ENCODE peak calls at places on chromosomes 6 and 20, in five cellular contexts. F, V, R, E and I are unnamed samples. For H3K79me2, the result is how much of the 10 kb centered on the place peaks cover.

GRCh38 chr20:60835883-60836282 is 416.2 kb upstream of the CDH4 start:
- DNase-seq in F (no peak), V (no peak), R (no peak), E (no peak), I (no peak)

GRCh38 chr6:152059909-152060308 is 252.4 kb downstream of the ESR1 start:
- DNase-seq in F (no peak), V (no peak), R (no peak), E (no peak), I (no peak)

GRCh38 chr6:21850682-21851081 is 257.1 kb downstream of the SOX4 start:
- DNase-seq in F (no peak), V (no peak), R (no peak), E (no peak), I (no peak)

GRCh38 chr6:109454483-109455160 is 950 bp downstream of the MICAL1 start:
- DNase-seq in F (no peak), V (no peak), R (no peak), E (peak), I (peak)

GRCh38 chr6:156514186-156514585 is 263.0 kb upstream of the ARID1B start:
- DNase-seq in F (no peak), V (no peak), R (no peak), E (no peak), I (no peak)

GRCh38 chr6:13990830-13991229 is 66.1 kb downstream of the RNF182 start:
- DNase-seq in F (no peak), V (no peak), R (no peak), E (no peak), I (no peak)

GRCh38 chr6:43746071-43746470 is 23.9 kb upstream of the VEGFA start:
- DNase-seq in F (no peak), V (no peak), R (no peak), E (no peak), I (no peak)

GRCh38 chr6:21355638-21356037 is 237.9 kb upstream of the SOX4 start:
- DNase-seq in F (no peak), V (no peak), R (no peak), E (no peak), I (no peak)

GRCh38 chr20:34643919-34644318 is 33.0 kb downstream of the PIGU start:
- DNase-seq in F (peak), V (no peak), R (no peak), E (no peak), I (no peak)

GRCh38 chr6:41497994-41498393 is 48.2 kb upstream of the FOXP4 start:
- DNase-seq in F (peak), V (no peak), R (no peak), E (no peak), I (no peak)

GRCh38 chr6:113149511-113149910 is 707.6 kb upstream of the MARCKS start:
- DNase-seq in F (no peak), V (no peak), R (no peak), E (no peak), I (no peak)

GRCh38 chr20:43726811-43727338 is at the start of gene GTSF1L:
- DNase-seq in F (no peak), V (no peak), R (no peak), E (no peak), I (no peak)

GRCh38 chr20:51687071-51687470 is 81.1 kb downstream of the ATP9A start:
- DNase-seq in F (peak), V (no peak), R (no peak), E (no peak), I (no peak)

GRCh38 chr6:42255050-42255449 is 37.4 kb upstream of the MRPS10 start:
- DNase-seq in F (no peak), V (no peak), R (no peak), E (no peak), I (no peak)

GRCh38 chr6:17536586-17536985 is 63.5 kb upstream of the FAM8A1 start:
- DNase-seq in F (no peak), V (no peak), R (no peak), E (no peak), I (no peak)

GRCh38 chr6:5295612-5296011 is 34.3 kb downstream of the FARS2 start:
- DNase-seq in F (no peak), V (no peak), R (no peak), E (no peak), I (no peak)

GRCh38 chr6:72844614-72845013 is 222.8 kb downstream of the KCNQ5 start:
- DNase-seq in F (no peak), V (no peak), R (no peak), E (no peak), I (no peak)

GRCh38 chr6:72836971-72837370 is 215.1 kb downstream of the KCNQ5 start:
- DNase-seq in F (no peak), V (no peak), R (no peak), E (no peak), I (no peak)

GRCh38 chr6:72835749-72836148 is 213.9 kb downstream of the KCNQ5 start:
- DNase-seq in F (no peak), V (no peak), R (no peak), E (no peak), I (no peak)

GRCh38 chr6:72841195-72841594 is 219.3 kb downstream of the KCNQ5 start:
- DNase-seq in F (no peak), V (no peak), R (no peak), E (no peak), I (no peak)
- H3K79me2 ChIP-seq in F (under half), V (under half), R (under half), E (under half), I (under half)

GRCh38 chr6:138692058-138692977 is 81.3 kb upstream of the CCDC28A start:
- DNase-seq in F (peak), V (peak), R (peak), E (peak), I (peak)

GRCh38 chr6:138690975-138691594 is 82.5 kb upstream of the CCDC28A start:
- DNase-seq in F (no peak), V (no peak), R (no peak), E (no peak), I (no peak)

GRCh38 chr6:138692978-138693909 is 80.3 kb upstream of the CCDC28A start:
- DNase-seq in F (peak), V (peak), R (peak), E (peak), I (peak)

GRCh38 chr6:138689849-138690248 is 83.7 kb upstream of the CCDC28A start:
- DNase-seq in F (peak), V (no peak), R (no peak), E (no peak), I (no peak)

GRCh38 chr6:138691595-138692057 is 81.9 kb upstream of the CCDC28A start:
- DNase-seq in F (peak), V (no peak), R (peak), E (peak), I (peak)
- H2AFZ ChIP-seq in F (peak), V (no peak), R (no peak), E (peak), I (peak)

GRCh38 chr20:25048519-25048952 is 9.4 kb downstream of the ACSS1 start:
- DNase-seq in F (no peak), V (no peak), R (no peak), E (no peak), I (no peak)

GRCh38 chr20:25046736-25047666 is 10.9 kb downstream of the ACSS1 start:
- DNase-seq in F (no peak), V (no peak), R (no peak), E (no peak), I (no peak)

GRCh38 chr20:25046181-25046641 is 11.7 kb downstream of the ACSS1 start:
- DNase-seq in F (no peak), V (no peak), R (no peak), E (no peak), I (no peak)

GRCh38 chr20:25049261-25050060 is 8.5 kb downstream of the ACSS1 start:
- DNase-seq in F (no peak), V (no peak), R (no peak), E (no peak), I (no peak)

DNA sequence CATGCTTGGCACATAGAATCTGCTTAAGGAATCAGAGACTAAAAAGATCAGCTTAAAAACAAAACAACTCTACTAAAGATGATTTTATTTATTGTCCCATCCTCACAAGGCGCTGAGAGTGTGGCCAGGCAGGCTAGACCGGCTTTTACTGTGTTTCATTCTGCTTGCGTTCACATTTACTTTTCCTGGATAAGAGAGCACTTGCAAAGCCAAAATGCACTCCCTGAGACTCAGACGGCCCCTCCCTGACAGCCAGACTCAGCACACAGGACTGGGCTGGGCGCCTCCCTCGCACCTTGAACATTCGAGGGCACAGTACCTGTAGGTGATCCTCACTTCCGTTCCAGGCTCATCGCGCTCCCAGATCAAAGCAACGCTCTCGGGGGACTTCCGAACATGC is 10.2 kb downstream of the ACSS1 start:
- DNase-seq in F (no peak), V (no peak), R (no peak), E (no peak), I (no peak)
- H3K79me2 ChIP-seq in F (under half), V (under half), R (under half), E (under half), I (under half)

DNA sequence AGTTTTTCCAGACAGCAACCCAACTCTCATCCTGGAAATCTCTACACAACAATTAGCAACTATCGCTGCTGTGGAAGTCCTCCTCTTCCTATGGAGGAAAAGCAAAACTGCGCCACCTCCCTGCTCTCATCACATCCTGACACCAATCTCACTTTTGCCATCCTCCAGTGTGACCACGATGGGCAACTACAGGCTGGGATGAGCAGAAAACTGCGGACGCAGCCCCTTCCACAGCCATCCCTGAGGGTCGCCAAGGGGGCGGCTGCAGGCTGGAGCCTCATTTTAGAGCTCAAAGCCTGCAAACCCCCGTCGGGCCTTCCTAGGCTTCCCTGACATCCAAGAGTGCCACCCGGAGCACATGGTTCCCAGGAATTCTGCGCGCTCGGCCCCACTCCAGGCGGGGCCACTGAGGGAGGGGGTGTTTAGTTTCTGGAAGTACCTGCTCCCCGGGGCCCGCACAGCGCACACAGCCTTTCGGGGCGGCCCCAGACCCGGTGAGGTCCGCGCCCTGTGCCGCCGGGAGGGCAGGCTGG is 1.2 kb downstream of the TCFL5 start:
- DNase-seq in F (peak), V (no peak), R (peak), E (no peak), I (peak)
- H2AFZ ChIP-seq in F (peak), V (no peak), R (no peak), E (no peak), I (no peak)

DNA sequence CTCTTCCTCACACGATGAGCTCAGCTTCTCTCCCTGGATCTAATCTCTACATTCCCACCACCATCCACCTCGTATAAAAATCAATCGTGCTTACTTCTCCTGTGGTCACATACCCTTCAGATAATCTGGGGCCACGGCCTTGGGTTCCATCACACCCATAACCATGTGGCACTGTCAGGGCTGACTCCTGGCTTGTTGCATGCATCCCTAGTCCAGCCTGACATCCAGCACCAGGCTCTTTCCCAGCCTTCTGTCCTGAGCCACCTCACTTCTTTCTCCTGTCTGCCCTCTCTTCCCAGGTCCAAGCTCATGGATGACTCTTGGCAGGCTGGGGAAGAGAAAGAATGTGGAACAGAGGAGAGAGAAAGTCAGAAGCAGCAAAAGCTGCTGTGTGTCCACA is 199.8 kb downstream of the BACH2 start:
- DNase-seq in F (no peak), V (no peak), R (no peak), E (no peak), I (no peak)
- H3K79me2 ChIP-seq in F (under half), V (under half), R (under half), E (under half), I (under half)

GRCh38 chr6:32087574-32088486 is 21.3 kb downstream of the TNXB start:
- DNase-seq in F (peak), V (peak), R (peak), E (peak), I (peak)
- H2AFZ ChIP-seq in F (no peak), V (peak), R (peak), E (peak), I (peak)

GRCh38 chr6:111812080-111813038 is 60.9 kb downstream of the FYN start:
- DNase-seq in F (peak), V (no peak), R (no peak), E (no peak), I (no peak)
- H3K79me2 ChIP-seq in F (under half), V (under half), R (under half), E (under half), I (under half)

DNA sequence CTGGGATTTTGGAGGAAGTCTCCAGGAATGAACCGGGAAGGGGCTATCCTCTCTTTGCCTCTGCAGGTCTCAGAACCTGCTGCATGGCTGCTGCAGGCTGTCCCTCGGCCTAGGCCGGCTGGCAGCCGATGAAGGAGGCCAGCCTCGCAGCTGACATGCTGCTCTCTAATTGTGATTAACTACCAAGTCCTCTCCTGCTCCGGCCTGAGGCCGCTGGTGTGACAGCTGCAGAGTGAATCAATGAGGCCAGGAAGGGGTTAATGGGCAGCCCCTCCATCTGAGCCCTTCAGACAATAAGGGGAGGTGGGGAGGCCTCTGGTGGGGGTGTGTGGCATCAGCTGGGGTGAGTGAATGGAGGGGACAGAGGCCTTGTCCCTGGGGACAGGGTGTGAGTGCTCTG is 34.5 kb downstream of the SLC52A3 start:
- DNase-seq in F (no peak), V (no peak), R (peak), E (no peak), I (no peak)
- H2AFZ ChIP-seq in F (no peak), V (no peak), R (no peak), E (no peak), I (no peak)